ENCODE peak calls at places on chromosome 2, in nine cellular contexts. F is ovary, B is fibroblast of pulmonary artery, V is A549, Z is sigmoid colon, J is adrenal gland, E is spleen, T is heart left ventricle, Y is neuronal stem cell. W is an unnamed sample.

GRCh38 chr2:25341031-25341727 is 546 bp downstream of the DNMT3A start:
- DNase-seq in F (peak), B (no peak), V (no peak), Z (no peak), J (no peak), E (no peak), T (peak), Y (no peak), W (no peak)

GRCh38 chr2:12967804-12968203 is 251.1 kb downstream of the TRIB2 start:
- DNase-seq in F (no peak), B (no peak), V (no peak), Z (no peak), J (no peak), E (no peak), T (no peak), Y (no peak), W (no peak)

GRCh38 chr2:1632006-1632348 is 112.3 kb downstream of the PXDN start:
- DNase-seq in F (no peak), B (peak), V (no peak), Z (peak), J (no peak), E (no peak), T (no peak), Y (no peak), W (peak)

GRCh38 chr2:119741868-119742267 is 17.9 kb upstream of the PTPN4 start:
- DNase-seq in F (no peak), B (no peak), V (no peak), Z (no peak), J (no peak), E (no peak), T (no peak), Y (no peak), W (no peak)

GRCh38 chr2:19416083-19416482 is 57.7 kb upstream of the OSR1 start:
- DNase-seq in F (no peak), B (no peak), V (no peak), Z (no peak), J (no peak), E (no peak), T (no peak), Y (no peak), W (no peak)

GRCh38 chr2:71453404-71454220 is at the start of gene DYSF:
- DNase-seq in F (no peak), B (peak), V (no peak), Z (peak), J (peak), E (peak), T (peak), Y (peak), W (peak)

GRCh38 chr2:5617796-5618195 is 74.4 kb upstream of the SOX11 start:
- DNase-seq in F (no peak), B (no peak), V (no peak), Z (no peak), J (no peak), E (no peak), T (no peak), Y (no peak), W (no peak)

GRCh38 chr2:236454076-236454475 is 115.5 kb upstream of the ACKR3 start:
- DNase-seq in F (no peak), B (no peak), V (no peak), Z (no peak), J (no peak), E (no peak), T (no peak), Y (no peak), W (no peak)

GRCh38 chr2:63192169-63192888 is 141.7 kb downstream of the OTX1 start:
- DNase-seq in F (no peak), B (no peak), V (no peak), Z (no peak), J (no peak), E (no peak), T (no peak), Y (no peak), W (peak)

GRCh38 chr2:127080941-127081769 is 25.8 kb downstream of the BIN1 start:
- DNase-seq in F (no peak), B (no peak), V (no peak), Z (no peak), J (peak), E (peak), T (no peak), Y (no peak), W (peak)

GRCh38 chr2:228181098-228182019 is at the start of gene SPHKAP:
- DNase-seq in F (no peak), B (no peak), V (no peak), Z (no peak), J (no peak), E (peak), T (peak), Y (peak), W (peak)

GRCh38 chr2:109674894-109675534 is 60.9 kb downstream of the SOWAHC start:
- DNase-seq in F (no peak), B (no peak), V (no peak), Z (no peak), J (no peak), E (no peak), T (no peak), Y (no peak), W (no peak)
- H3K4me3 ChIP-seq in F (no peak), B (no peak), V (no peak), Z (no peak), J (no peak), E (no peak), T (no peak), Y (no peak), W (no peak)

GRCh38 chr2:199455533-199456382 is 2.0 kb downstream of the SATB2 start:
- DNase-seq in F (no peak), B (no peak), V (peak), Z (peak), J (no peak), E (peak), T (no peak), Y (peak), W (peak)
- H3K4me3 ChIP-seq in F (peak), B (peak), V (peak), Z (peak), J (no peak), E (peak), T (peak), Y (peak), W (peak)

DNA sequence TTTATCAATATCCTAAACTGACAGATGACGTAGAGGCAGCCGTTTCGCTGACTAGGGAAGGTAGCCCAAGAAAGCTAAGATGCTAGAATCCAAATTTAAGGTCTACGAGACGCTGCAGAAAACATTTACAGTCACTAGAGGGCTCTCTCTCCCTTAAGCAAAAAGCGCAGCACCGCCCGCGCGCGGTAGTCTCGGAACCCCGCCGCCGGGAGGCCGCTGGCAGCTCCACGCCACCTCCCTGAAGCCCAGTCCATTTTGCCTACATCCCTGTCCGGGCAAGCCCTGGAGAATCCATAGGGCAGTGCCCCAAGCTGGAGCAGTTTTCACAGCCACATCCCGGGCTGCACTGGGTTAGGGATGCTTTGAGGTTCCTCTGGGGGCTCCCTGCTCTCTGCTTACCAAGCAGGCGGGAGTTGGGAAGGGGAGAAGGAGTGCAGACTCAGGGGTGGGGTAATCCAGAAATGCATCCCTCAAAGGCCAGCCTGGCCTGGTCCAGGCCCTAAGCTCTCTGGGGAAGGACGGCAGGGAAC is 1.5 kb upstream of the DPYSL5 start:
- DNase-seq in F (peak), B (peak), V (peak), Z (peak), J (peak), E (peak), T (peak), Y (peak), W (peak)
- H3K4me3 ChIP-seq in F (no peak), B (no peak), V (no peak), Z (no peak), J (no peak), E (no peak), T (no peak), Y (peak), W (no peak)

DNA sequence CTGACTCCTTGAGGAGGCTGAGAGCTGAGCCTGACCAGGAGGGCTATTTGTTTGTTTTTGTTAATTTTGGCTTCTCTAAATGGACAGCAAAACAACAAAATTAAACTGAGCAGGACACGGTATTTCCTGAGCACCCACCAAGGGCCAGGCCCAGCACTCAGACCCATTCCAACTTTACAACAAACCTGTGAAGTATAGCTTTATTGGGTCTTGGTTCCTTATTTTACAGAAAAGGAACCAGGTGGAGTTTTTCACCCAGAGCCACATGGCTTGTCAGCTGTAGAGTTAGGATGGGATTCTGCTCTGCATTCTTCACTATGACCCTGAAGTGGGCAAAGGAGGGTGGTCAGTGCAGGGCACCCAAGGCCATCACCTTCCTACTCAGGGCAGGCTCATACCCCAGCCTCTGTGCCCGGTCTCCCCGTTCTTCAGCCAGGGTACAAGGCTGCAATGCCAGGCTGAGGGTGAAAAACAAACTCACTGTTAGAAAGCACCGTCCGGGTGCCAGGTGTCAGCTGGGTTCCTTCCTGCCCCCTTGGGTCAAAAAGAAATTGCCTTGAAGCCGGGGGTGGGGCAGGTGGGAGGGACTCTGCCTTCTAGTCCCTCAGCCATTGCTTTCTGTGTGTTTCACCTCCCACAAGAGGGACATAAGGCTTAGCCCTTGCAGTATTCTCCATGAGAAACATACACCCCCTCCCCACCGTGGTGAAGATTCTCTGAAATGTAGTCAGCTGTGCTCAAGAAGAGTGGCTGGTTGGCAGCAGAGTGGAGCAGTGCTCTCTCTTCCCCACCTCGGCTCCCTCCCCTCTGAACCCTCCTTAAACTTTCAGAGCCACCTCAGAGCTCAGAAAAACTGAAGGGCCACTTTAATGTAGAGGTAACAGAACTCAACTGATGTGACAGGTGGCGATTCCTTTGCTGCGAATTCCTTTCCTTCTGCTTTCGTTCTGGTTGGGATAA is 2.2 kb downstream of the PSD4 start:
- DNase-seq in F (no peak), B (no peak), V (no peak), Z (no peak), J (no peak), E (peak), T (no peak), Y (no peak), W (no peak)
- H3K4me3 ChIP-seq in F (no peak), B (no peak), V (no peak), Z (no peak), J (no peak), E (peak), T (no peak), Y (no peak), W (no peak)